ENCODE peak calls at places on chromosomes 13 and 19, in seven cellular contexts. S is breast epithelium, J is transverse colon, L is right lobe of liver, F is NB4, B is GM12878, Y is K562. A is an unnamed sample.

GRCh38 chr13:102584423-102584822 is 12.4 kb upstream of the TPP2 start:
- DNase-seq in S (no peak), J (no peak), L (no peak), F (peak; percentile 90), B (no peak), Y (no peak), A (no peak)

GRCh38 chr13:94968757-94969086 is 256.4 kb upstream of the SOX21 start:
- DNase-seq in S (no peak), J (no peak), L (no peak), F (no peak), B (no peak), Y (no peak), A (no peak)

GRCh38 chr19:41927810-41928192 is 448 bp downstream of the ERFL start:
- DNase-seq in S (no peak), J (peak; percentile 39), L (no peak), F (no peak), B (no peak), Y (peak; percentile 77), A (no peak)

GRCh38 chr13:68304287-68304893 is 1074.3 kb upstream of the PCDH9 start:
- DNase-seq in S (no peak), J (no peak), L (no peak), F (peak; percentile 39), B (no peak), Y (no peak), A (no peak)

GRCh38 chr13:41502021-41502420 is 44.7 kb downstream of the RGCC start:
- DNase-seq in S (no peak), J (no peak), L (no peak), F (no peak), B (no peak), Y (no peak), A (no peak)

GRCh38 chr13:30303269-30303668 is 4.1 kb downstream of the KATNAL1 start:
- DNase-seq in S (no peak), J (no peak), L (no peak), F (peak; percentile 26), B (no peak), Y (no peak), A (no peak)

GRCh38 chr13:39612023-39612637 is 9.1 kb upstream of the LHFPL6 start:
- DNase-seq in S (peak; percentile 53), J (peak; percentile 65), L (no peak), F (peak; percentile 79), B (no peak), Y (peak; percentile 20), A (peak; percentile 81)

GRCh38 chr19:19403373-19403901 is 2.0 kb upstream of the GATAD2A start:
- DNase-seq in S (no peak), J (no peak), L (no peak), F (peak; percentile 58), B (no peak), Y (no peak), A (no peak)

GRCh38 chr19:33416307-33417215 is 43.1 kb downstream of the CEBPG start:
- DNase-seq in S (peak; percentile 41), J (peak; percentile 71), L (peak; percentile 62), F (peak; percentile 73), B (no peak), Y (peak; percentile 87), A (peak; percentile 64)

GRCh38 chr13:97434417-97435296 is 688 bp downstream of the RAP2A start:
- DNase-seq in S (peak; percentile 37), J (peak; percentile 43), L (peak; percentile 66), F (peak; percentile 62), B (no peak), Y (no peak), A (peak; percentile 45)

GRCh38 chr13:49457221-49457620 is 13.1 kb downstream of the SETDB2 start:
- DNase-seq in S (no peak), J (no peak), L (no peak), F (no peak), B (no peak), Y (no peak), A (no peak)

GRCh38 chr19:16714702-16715294 is 4.8 kb upstream of the NWD1 start:
- DNase-seq in S (peak; percentile 40), J (peak; percentile 72), L (peak; percentile 56), F (peak; percentile 77), B (peak; percentile 20), Y (peak; percentile 81), A (peak; percentile 46)

GRCh38 chr19:15201374-15202023 is 704 bp upstream of the NOTCH3 start:
- DNase-seq in S (no peak), J (no peak), L (no peak), F (no peak), B (no peak), Y (no peak), A (no peak)

GRCh38 chr19:19098084-19098702 is 34.4 kb downstream of the SLC25A42 start:
- DNase-seq in S (no peak), J (no peak), L (no peak), F (no peak), B (no peak), Y (no peak), A (no peak)

GRCh38 chr19:14115761-14116160 is 1.8 kb downstream of the PRKACA start:
- DNase-seq in S (no peak), J (no peak), L (no peak), F (no peak), B (no peak), Y (no peak), A (no peak)

GRCh38 chr13:77219401-77219800 is 107.5 kb downstream of the MYCBP2 start:
- DNase-seq in S (no peak), J (no peak), L (no peak), F (peak; percentile 65), B (no peak), Y (no peak), A (no peak)

GRCh38 chr19:47344425-47344824 is 4.7 kb upstream of the DHX34 start:
- DNase-seq in S (no peak), J (no peak), L (no peak), F (no peak), B (no peak), Y (no peak), A (no peak)

GRCh38 chr13:33109319-33109718 is 93.1 kb downstream of the KL start:
- DNase-seq in S (no peak), J (no peak), L (no peak), F (no peak), B (no peak), Y (no peak), A (no peak)

GRCh38 chr13:75341025-75341424 is 140.9 kb downstream of the TBC1D4 start:
- DNase-seq in S (no peak), J (no peak), L (no peak), F (no peak), B (no peak), Y (no peak), A (no peak)

GRCh38 chr13:108728370-108728769 is 99.0 kb downstream of the MYO16 start:
- DNase-seq in S (no peak), J (no peak), L (no peak), F (peak; percentile 9), B (no peak), Y (peak; percentile 4), A (no peak)

GRCh38 chr19:53076984-53077383 is 26.2 kb downstream of the ZNF160 start:
- DNase-seq in S (no peak), J (peak; percentile 18), L (no peak), F (peak; percentile 53), B (no peak), Y (peak; percentile 20), A (peak; percentile 19)

GRCh38 chr19:10565028-10565566 is 713 bp downstream of the KRI1 start:
- DNase-seq in S (peak; percentile 32), J (peak; percentile 55), L (no peak), F (peak; percentile 92), B (no peak), Y (peak; percentile 75), A (no peak)

GRCh38 chr19:46821512-46822359 is 28.9 kb downstream of the AP2S1 start:
- DNase-seq in S (no peak), J (peak; percentile 67), L (no peak), F (peak; percentile 45), B (no peak), Y (no peak), A (no peak)

GRCh38 chr19:17865364-17866311 is 5.9 kb downstream of the RPL18A start:
- DNase-seq in S (no peak), J (peak; percentile 81), L (no peak), F (peak; percentile 54), B (no peak), Y (peak; percentile 45), A (no peak)

GRCh38 chr13:109892101-109892500 is 105.7 kb upstream of the IRS2 start:
- DNase-seq in S (no peak), J (no peak), L (no peak), F (no peak), B (no peak), Y (no peak), A (no peak)

DNA sequence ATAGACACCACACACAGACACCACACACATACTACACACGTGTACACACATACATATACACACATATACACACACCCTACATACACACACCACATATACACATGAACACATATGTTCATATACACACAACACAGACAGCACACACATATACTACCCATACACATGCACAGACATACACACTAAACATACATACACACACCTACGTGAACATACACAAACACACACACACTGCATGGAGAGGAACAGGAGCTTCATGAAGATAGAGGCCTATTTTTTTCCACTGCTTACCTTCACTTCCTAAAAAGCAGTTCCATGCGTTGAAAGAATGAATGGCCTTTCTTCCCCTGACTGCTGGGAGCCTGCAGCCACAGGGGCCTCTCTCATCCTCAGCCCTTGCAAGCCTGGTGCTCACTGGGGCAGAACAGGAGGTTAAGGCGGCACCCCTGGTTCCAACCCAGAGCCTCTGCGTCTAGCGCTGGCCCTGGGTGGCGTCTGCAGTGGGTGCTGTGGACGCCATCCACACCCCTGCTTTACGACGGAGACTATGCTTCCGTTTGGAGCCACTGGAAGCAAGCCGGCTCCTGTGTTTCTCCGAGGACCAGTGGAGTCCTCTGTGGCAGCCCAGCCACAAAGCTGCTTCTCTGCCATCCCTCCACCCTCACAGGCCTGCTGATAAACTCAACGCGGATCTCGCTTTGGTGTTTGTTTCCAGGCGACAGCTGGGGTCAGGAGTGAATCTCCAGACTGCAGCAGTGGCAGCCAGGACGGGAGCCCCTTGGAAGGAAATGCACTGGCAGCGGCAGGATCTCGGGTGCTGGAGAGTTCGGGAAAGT is 1.9 kb upstream of the RASA3 start:
- DNase-seq in S (no peak), J (no peak), L (peak; percentile 48), F (peak; percentile 42), B (no peak), Y (no peak), A (no peak)
- H3K4me3 ChIP-seq in S (no peak overlapping the region), J (no peak overlapping the region), L (no peak overlapping the region), F (no peak overlapping the region), B (no peak overlapping the region), Y (no peak overlapping the region), A (no peak overlapping the region)

GRCh38 chr13:38577048-38577447 is 109.8 kb upstream of the FREM2 start:
- DNase-seq in S (no peak), J (no peak), L (no peak), F (no peak), B (no peak), Y (no peak), A (no peak)
- TF ChIP-seq CTCF in S (no peak), J (no peak), L (no peak), F (no peak), B (no peak), Y (no peak), A (no peak)

GRCh38 chr19:51593138-51593890 is 22.2 kb downstream of the ZNF175 start:
- DNase-seq in S (no peak), J (no peak), L (no peak), F (no peak), B (no peak), Y (peak; percentile 26), A (no peak)
- TF ChIP-seq POLR2A in S (no peak), J (no peak), L (no peak), F (no peak), B (no peak), Y (no peak), A (no peak)

DNA sequence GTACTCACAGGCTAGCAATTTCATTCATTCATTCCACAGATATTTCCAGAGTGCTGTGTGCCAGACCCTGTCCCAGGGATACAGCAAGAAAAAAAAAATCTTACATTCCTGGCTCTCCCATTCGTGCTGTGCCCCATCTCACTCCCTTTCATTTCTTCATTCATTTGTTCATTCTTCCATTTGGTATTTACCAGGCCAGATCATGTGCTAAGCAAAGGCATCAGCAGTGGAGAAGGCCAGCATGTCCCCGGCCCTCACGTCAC is 2.3 kb downstream of the MAP3K10 start:
- DNase-seq in S (no peak), J (no peak), L (no peak), F (no peak), B (no peak), Y (no peak), A (no peak)
- H3K4me3 ChIP-seq in S (no peak overlapping the region), J (no peak overlapping the region), L (no peak overlapping the region), F (no peak overlapping the region), B (no peak overlapping the region), Y (no peak overlapping the region), A (no peak overlapping the region)

A was measured in prostate gland.